ENCODE peak calls at places on chromosome 10, in four cellular contexts. One of them, this sample, is unnamed.
A peak's percentile ranks its signal among the peaks of the same experiment; 100 is the strongest.

GRCh38 chr10:118725784-118726507 is 28.8 kb downstream of the CACUL1 start:
- DNase-seq in GM19239: no peak
- DNase-seq in Caki2: peak; percentile 34
- DNase-seq in B cell: no peak
- DNase-seq in this sample: no peak

GRCh38 chr10:71263376-71263775 is 51.0 kb downstream of the UNC5B start:
- DNase-seq in Caki2: no peak
- DNase-seq in B cell: no peak
- DNase-seq in GM19239: no peak
- DNase-seq in this sample: no peak

GRCh38 chr10:87578160-87578559 is 73.5 kb downstream of the MINPP1 start:
- DNase-seq in Caki2: no peak
- DNase-seq in B cell: no peak
- DNase-seq in GM19239: no peak
- DNase-seq in this sample: no peak

GRCh38 chr10:48552946-48553564 is 51.8 kb downstream of the ARHGAP22 start:
- DNase-seq in Caki2: no peak
- DNase-seq in B cell: no peak
- DNase-seq in GM19239: no peak
- DNase-seq in this sample: no peak

GRCh38 chr10:78805176-78805575 is 263.6 kb upstream of the ZMIZ1 start:
- DNase-seq in Caki2: peak; percentile 11
- DNase-seq in B cell: no peak
- DNase-seq in GM19239: no peak
- DNase-seq in this sample: peak; percentile 69

GRCh38 chr10:84539244-84539643 is 210.9 kb downstream of the CCSER2 start:
- DNase-seq in GM19239: no peak
- DNase-seq in B cell: no peak
- DNase-seq in Caki2: no peak
- DNase-seq in this sample: no peak

GRCh38 chr10:126904807-126905686 is at the start of gene DOCK1:
- DNase-seq in GM19239: no peak
- DNase-seq in B cell: no peak
- DNase-seq in Caki2: peak; percentile 66
- DNase-seq in this sample: no peak

GRCh38 chr10:61708841-61709240 is 46.1 kb downstream of the CABCOCO1 start:
- DNase-seq in B cell: no peak
- DNase-seq in GM19239: no peak
- DNase-seq in Caki2: no peak
- DNase-seq in this sample: no peak

GRCh38 chr10:32511599-32511998 is 65.7 kb downstream of the CCDC7 start:
- DNase-seq in B cell: no peak
- DNase-seq in Caki2: no peak
- DNase-seq in GM19239: no peak
- DNase-seq in this sample: no peak

GRCh38 chr10:44975487-44976331 is 2.9 kb downstream of the DEPP1 start:
- DNase-seq in B cell: no peak
- DNase-seq in GM19239: no peak
- DNase-seq in Caki2: peak; percentile 82
- DNase-seq in this sample: peak; percentile 77

GRCh38 chr10:123607386-123607785 is 58.8 kb upstream of the GPR26 start:
- DNase-seq in GM19239: no peak
- DNase-seq in Caki2: no peak
- DNase-seq in B cell: no peak
- DNase-seq in this sample: no peak

GRCh38 chr10:34430685-34431084 is 384.4 kb downstream of the PARD3 start:
- DNase-seq in B cell: no peak
- DNase-seq in GM19239: no peak
- DNase-seq in Caki2: no peak
- DNase-seq in this sample: no peak

GRCh38 chr10:31075434-31075833 is 43.8 kb upstream of the ZNF438 start:
- DNase-seq in Caki2: no peak
- DNase-seq in GM19239: no peak
- DNase-seq in B cell: no peak
- DNase-seq in this sample: peak; percentile 76

GRCh38 chr10:88791924-88792323 is 10.6 kb upstream of the LIPM start:
- DNase-seq in B cell: peak; percentile 7
- DNase-seq in Caki2: peak; percentile 16
- DNase-seq in GM19239: no peak
- DNase-seq in this sample: no peak

GRCh38 chr10:14124951-14125350 is 205.8 kb downstream of the FRMD4A start:
- DNase-seq in Caki2: peak; percentile 10
- DNase-seq in B cell: no peak
- DNase-seq in GM19239: no peak
- DNase-seq in this sample: no peak

GRCh38 chr10:123133511-123133910 is 2.3 kb upstream of the HMX3 start:
- DNase-seq in GM19239: no peak
- DNase-seq in Caki2: no peak
- DNase-seq in B cell: no peak
- DNase-seq in this sample: no peak

GRCh38 chr10:33117816-33118215 is 159.8 kb upstream of the ITGB1 start:
- DNase-seq in B cell: peak; percentile 52
- DNase-seq in Caki2: no peak
- DNase-seq in GM19239: no peak
- DNase-seq in this sample: no peak

GRCh38 chr10:74887614-74888284 is 61.3 kb downstream of the KAT6B start:
- DNase-seq in GM19239: no peak
- DNase-seq in B cell: no peak
- DNase-seq in Caki2: no peak
- DNase-seq in this sample: no peak

GRCh38 chr10:46232084-46232483 is 54.7 kb upstream of the ANTXRL start:
- DNase-seq in GM19239: no peak
- DNase-seq in B cell: no peak
- DNase-seq in Caki2: no peak
- DNase-seq in this sample: no peak

GRCh38 chr10:86375204-86375603 is 8.6 kb upstream of the GRID1 start:
- DNase-seq in GM19239: no peak
- DNase-seq in B cell: no peak
- DNase-seq in Caki2: no peak
- DNase-seq in this sample: no peak

GRCh38 chr10:72464438-72464837 is 109.7 kb upstream of the DNAJB12 start:
- DNase-seq in Caki2: no peak
- DNase-seq in B cell: no peak
- DNase-seq in GM19239: no peak
- DNase-seq in this sample: no peak

GRCh38 chr10:30111340-30111980 is 52.1 kb upstream of the JCAD start:
- DNase-seq in Caki2: no peak
- DNase-seq in GM19239: no peak
- DNase-seq in B cell: no peak
- DNase-seq in this sample: no peak

GRCh38 chr10:94035982-94036663 is 42.4 kb downstream of the PLCE1 start:
- DNase-seq in GM19239: no peak
- DNase-seq in B cell: no peak
- DNase-seq in Caki2: no peak
- DNase-seq in this sample: no peak

GRCh38 chr10:116545122-116545521 is 609 bp upstream of the PNLIP start:
- DNase-seq in Caki2: no peak
- DNase-seq in GM19239: no peak
- DNase-seq in B cell: no peak
- DNase-seq in this sample: no peak

GRCh38 chr10:2599571-2599970 is 467.8 kb upstream of the PFKP start:
- DNase-seq in Caki2: no peak
- DNase-seq in GM19239: no peak
- DNase-seq in B cell: no peak
- DNase-seq in this sample: no peak

This sample was measured in kidney epithelial cell.